ENCODE peak calls at places on chromosomes 5 and 9, in six cellular contexts. One of them, this sample, is unnamed.

GRCh38 chr5:40404613-40405012 is 275.1 kb upstream of the PTGER4 start:
- DNase-seq in A549: no peak
- DNase-seq in body of pancreas: no peak
- DNase-seq in fibroblast of lung: no peak
- DNase-seq in uterus: no peak
- DNase-seq in IMR-90: no peak
- DNase-seq in this sample: no peak

GRCh38 chr5:73438897-73439470 is 9.6 kb downstream of the FOXD1 start:
- DNase-seq in fibroblast of lung: peak; percentile 28
- DNase-seq in A549: no peak
- DNase-seq in uterus: no peak
- DNase-seq in IMR-90: no peak
- DNase-seq in body of pancreas: no peak
- DNase-seq in this sample: no peak

GRCh38 chr9:87887151-87887505 is 4.5 kb downstream of the SPATA31E1 start:
- DNase-seq in fibroblast of lung: no peak
- DNase-seq in body of pancreas: no peak
- DNase-seq in A549: no peak
- DNase-seq in uterus: no peak
- DNase-seq in IMR-90: no peak
- DNase-seq in this sample: no peak

GRCh38 chr9:75788006-75788634 is 102.4 kb upstream of the PCSK5 start:
- DNase-seq in IMR-90: no peak
- DNase-seq in uterus: no peak
- DNase-seq in A549: no peak
- DNase-seq in fibroblast of lung: no peak
- DNase-seq in body of pancreas: no peak
- DNase-seq in this sample: no peak

GRCh38 chr5:159184858-159185381 is 24.4 kb downstream of the RNF145 start:
- DNase-seq in uterus: no peak
- DNase-seq in IMR-90: peak; percentile 93
- DNase-seq in body of pancreas: no peak
- DNase-seq in A549: no peak
- DNase-seq in fibroblast of lung: peak; percentile 59
- DNase-seq in this sample: peak; percentile 88

GRCh38 chr9:133877327-133877726 is 114.8 kb downstream of the VAV2 start:
- DNase-seq in A549: no peak
- DNase-seq in uterus: no peak
- DNase-seq in fibroblast of lung: no peak
- DNase-seq in IMR-90: no peak
- DNase-seq in body of pancreas: no peak
- DNase-seq in this sample: peak; percentile 58

GRCh38 chr5:174309131-174309845 is 263.8 kb downstream of the NSG2 start:
- DNase-seq in A549: no peak
- DNase-seq in uterus: no peak
- DNase-seq in IMR-90: no peak
- DNase-seq in fibroblast of lung: no peak
- DNase-seq in body of pancreas: no peak
- DNase-seq in this sample: peak; percentile 80

GRCh38 chr5:62144395-62145022 is 161.5 kb upstream of the KIF2A start:
- DNase-seq in uterus: no peak
- DNase-seq in A549: no peak
- DNase-seq in body of pancreas: peak; percentile 60
- DNase-seq in IMR-90: no peak
- DNase-seq in fibroblast of lung: no peak
- DNase-seq in this sample: no peak

GRCh38 chr9:117709936-117710335 is 5.7 kb downstream of the TLR4 start:
- DNase-seq in fibroblast of lung: no peak
- DNase-seq in A549: no peak
- DNase-seq in body of pancreas: no peak
- DNase-seq in uterus: no peak
- DNase-seq in IMR-90: no peak
- DNase-seq in this sample: no peak

GRCh38 chr9:137454145-137454505 is 5.0 kb downstream of the NSMF start:
- DNase-seq in fibroblast of lung: no peak
- DNase-seq in A549: no peak
- DNase-seq in IMR-90: no peak
- DNase-seq in body of pancreas: peak; percentile 44
- DNase-seq in uterus: peak; percentile 77
- DNase-seq in this sample: peak; percentile 87

GRCh38 chr5:159041754-159042153 is 58.0 kb downstream of the EBF1 start:
- DNase-seq in body of pancreas: no peak
- DNase-seq in uterus: no peak
- DNase-seq in IMR-90: no peak
- DNase-seq in A549: no peak
- DNase-seq in fibroblast of lung: no peak
- DNase-seq in this sample: no peak

GRCh38 chr9:133786936-133787748 is 49.0 kb upstream of the SARDH start:
- DNase-seq in IMR-90: no peak
- DNase-seq in uterus: no peak
- DNase-seq in fibroblast of lung: no peak
- DNase-seq in A549: no peak
- DNase-seq in body of pancreas: no peak
- DNase-seq in this sample: peak; percentile 79

GRCh38 chr5:64773533-64773932 is 4.8 kb downstream of the CWC27 start:
- DNase-seq in fibroblast of lung: no peak
- DNase-seq in uterus: no peak
- DNase-seq in A549: no peak
- DNase-seq in body of pancreas: no peak
- DNase-seq in IMR-90: no peak
- DNase-seq in this sample: no peak

GRCh38 chr5:150431048-150431447 is 18.3 kb upstream of the CD74 start:
- DNase-seq in IMR-90: no peak
- DNase-seq in body of pancreas: no peak
- DNase-seq in uterus: no peak
- DNase-seq in A549: no peak
- DNase-seq in fibroblast of lung: no peak
- DNase-seq in this sample: peak; percentile 36

GRCh38 chr9:113918697-113919390 is 42.7 kb downstream of the ZNF618 start:
- DNase-seq in IMR-90: no peak
- DNase-seq in uterus: no peak
- DNase-seq in fibroblast of lung: no peak
- DNase-seq in A549: no peak
- DNase-seq in body of pancreas: no peak
- DNase-seq in this sample: no peak

GRCh38 chr5:123752576-123752975 is 240.6 kb downstream of the CSNK1G3 start:
- DNase-seq in uterus: no peak
- DNase-seq in A549: no peak
- DNase-seq in body of pancreas: no peak
- DNase-seq in fibroblast of lung: peak; percentile 90
- DNase-seq in IMR-90: peak; percentile 89
- DNase-seq in this sample: peak; percentile 47

DNA sequence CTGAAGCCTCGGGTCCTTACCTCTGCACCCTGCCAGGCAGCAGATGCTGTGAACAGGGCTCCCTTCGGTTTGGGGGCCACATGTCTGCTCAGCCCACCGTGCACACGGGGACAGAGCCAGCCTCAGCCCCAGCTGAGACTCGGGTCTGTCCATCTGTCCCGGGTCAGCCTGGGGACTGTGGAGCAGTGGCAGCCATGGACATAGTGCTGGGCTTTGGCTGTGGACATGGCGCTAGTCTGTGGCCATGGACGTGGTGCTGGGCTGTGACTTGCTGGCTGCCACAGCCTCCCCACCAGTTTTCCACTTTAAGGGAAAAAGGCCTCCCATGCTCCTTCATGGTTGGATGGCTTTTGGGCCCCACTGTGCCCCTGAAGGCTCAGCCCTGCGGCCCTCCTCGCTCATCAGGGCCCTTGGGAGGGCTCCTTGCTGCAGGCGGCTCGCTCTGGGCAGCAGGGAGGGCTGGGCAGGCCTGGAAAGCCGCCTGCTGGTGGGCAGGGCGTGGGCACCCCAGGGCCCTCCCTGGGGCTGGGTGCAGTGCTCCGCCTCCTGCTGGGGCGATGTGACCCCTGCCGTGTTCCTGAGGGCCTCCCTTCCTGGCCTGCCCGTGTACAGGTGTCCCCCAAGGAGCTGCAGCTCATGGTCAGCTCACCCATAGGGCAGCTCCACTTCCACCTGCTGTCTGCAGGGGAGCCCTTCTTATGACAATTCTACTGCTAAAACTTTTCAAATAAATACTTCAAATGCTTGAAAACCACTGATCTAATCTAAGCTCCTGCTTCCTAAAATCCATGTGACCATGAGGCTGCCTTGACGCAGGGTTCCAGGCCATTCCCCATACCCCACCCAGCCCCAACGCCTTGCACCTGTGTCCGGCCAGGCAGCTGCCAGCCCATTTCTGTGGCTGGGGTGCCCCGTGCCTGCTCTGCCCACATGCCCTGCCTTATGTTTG is 112.1 kb upstream of the LMX1B start:
- DNase-seq in uterus: no peak
- DNase-seq in fibroblast of lung: no peak
- DNase-seq in IMR-90: no peak
- DNase-seq in body of pancreas: no peak
- DNase-seq in A549: no peak
- DNase-seq in this sample: no peak
- TF ChIP-seq CTCF in uterus: no peak
- TF ChIP-seq CTCF in fibroblast of lung: no peak
- TF ChIP-seq CTCF in IMR-90: no peak
- TF ChIP-seq CTCF in body of pancreas: no peak
- TF ChIP-seq CTCF in A549: no peak
- TF ChIP-seq CTCF in this sample: peak; percentile 14

GRCh38 chr9:91359734-91360470 is 1.8 kb downstream of the AUH start:
- DNase-seq in uterus: no peak
- DNase-seq in IMR-90: no peak
- DNase-seq in body of pancreas: no peak
- DNase-seq in fibroblast of lung: no peak
- DNase-seq in A549: no peak
- DNase-seq in this sample: no peak

GRCh38 chr9:91360551-91361293 is 996 bp downstream of the AUH start:
- DNase-seq in A549: no peak
- DNase-seq in IMR-90: no peak
- DNase-seq in body of pancreas: no peak
- DNase-seq in fibroblast of lung: peak; percentile 22
- DNase-seq in uterus: no peak
- DNase-seq in this sample: no peak

GRCh38 chr9:91361294-91362201 is at the start of gene AUH:
- DNase-seq in uterus: peak; percentile 80
- DNase-seq in body of pancreas: peak; percentile 88
- DNase-seq in A549: peak; percentile 73
- DNase-seq in IMR-90: peak; percentile 67
- DNase-seq in fibroblast of lung: peak; percentile 71
- DNase-seq in this sample: peak; percentile 98

GRCh38 chr9:91364005-91364404 is 2.3 kb upstream of the AUH start:
- DNase-seq in A549: no peak
- DNase-seq in fibroblast of lung: no peak
- DNase-seq in uterus: no peak
- DNase-seq in IMR-90: no peak
- DNase-seq in body of pancreas: no peak
- DNase-seq in this sample: no peak

DNA sequence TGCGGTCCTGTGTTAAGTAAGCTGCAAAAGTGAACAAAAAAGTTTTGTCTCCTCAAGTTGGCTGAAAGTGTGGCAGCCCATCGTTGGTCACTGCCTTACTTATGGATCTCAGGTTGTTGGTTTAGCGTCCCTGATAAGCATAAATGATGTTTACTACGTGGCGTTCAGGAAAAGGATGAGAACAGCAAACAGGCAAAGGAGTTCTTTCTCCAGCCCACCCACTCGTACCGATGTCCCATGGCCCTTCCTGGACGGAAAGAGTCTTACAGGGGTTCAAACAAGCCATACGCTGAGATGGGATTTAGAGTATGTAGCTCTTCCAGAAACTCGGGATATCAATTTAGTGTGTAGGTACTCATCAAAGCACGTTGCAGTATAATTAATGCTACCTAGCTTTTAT is 494 bp upstream of the AUH start:
- DNase-seq in uterus: no peak
- DNase-seq in A549: no peak
- DNase-seq in fibroblast of lung: no peak
- DNase-seq in body of pancreas: no peak
- DNase-seq in IMR-90: no peak
- DNase-seq in this sample: peak; percentile 47
- H3K4me3 ChIP-seq in uterus: peak overlapping the region; percentile 93
- H3K4me3 ChIP-seq in A549: peak overlapping the region; percentile 87
- H3K4me3 ChIP-seq in fibroblast of lung: no peak overlapping the region
- H3K4me3 ChIP-seq in body of pancreas: no peak overlapping the region
- H3K4me3 ChIP-seq in IMR-90: peak overlapping the region; percentile 100
- H3K4me3 ChIP-seq in this sample: peak overlapping the region; percentile 98

GRCh38 chr5:143329843-143330242 is 73.6 kb downstream of the NR3C1 start:
- DNase-seq in A549: no peak
- DNase-seq in IMR-90: no peak
- DNase-seq in uterus: no peak
- DNase-seq in body of pancreas: no peak
- DNase-seq in fibroblast of lung: no peak
- DNase-seq in this sample: no peak

GRCh38 chr5:143328589-143329220 is 74.8 kb downstream of the NR3C1 start:
- DNase-seq in uterus: no peak
- DNase-seq in fibroblast of lung: no peak
- DNase-seq in A549: no peak
- DNase-seq in IMR-90: no peak
- DNase-seq in body of pancreas: no peak
- DNase-seq in this sample: no peak

GRCh38 chr5:143334903-143335302 is 68.6 kb downstream of the NR3C1 start:
- DNase-seq in A549: no peak
- DNase-seq in uterus: no peak
- DNase-seq in fibroblast of lung: no peak
- DNase-seq in body of pancreas: no peak
- DNase-seq in IMR-90: no peak
- DNase-seq in this sample: no peak

GRCh38 chr5:143336485-143336884 is 67.0 kb downstream of the NR3C1 start:
- DNase-seq in A549: no peak
- DNase-seq in body of pancreas: no peak
- DNase-seq in fibroblast of lung: no peak
- DNase-seq in uterus: no peak
- DNase-seq in IMR-90: no peak
- DNase-seq in this sample: no peak

GRCh38 chr5:143331956-143332355 is 71.5 kb downstream of the NR3C1 start:
- DNase-seq in fibroblast of lung: no peak
- DNase-seq in uterus: no peak
- DNase-seq in IMR-90: no peak
- DNase-seq in body of pancreas: no peak
- DNase-seq in A549: no peak
- DNase-seq in this sample: no peak
- H3K9me3 ChIP-seq in fibroblast of lung: no peaks in the 10 kb centered on the region
- H3K9me3 ChIP-seq in uterus: no peaks in the 10 kb centered on the region
- H3K9me3 ChIP-seq in IMR-90: no peaks in the 10 kb centered on the region
- H3K9me3 ChIP-seq in body of pancreas: no peaks in the 10 kb centered on the region
- H3K9me3 ChIP-seq in A549: peaks cover 6% of the 10 kb centered on the region
- H3K9me3 ChIP-seq in this sample: no peaks in the 10 kb centered on the region

DNA sequence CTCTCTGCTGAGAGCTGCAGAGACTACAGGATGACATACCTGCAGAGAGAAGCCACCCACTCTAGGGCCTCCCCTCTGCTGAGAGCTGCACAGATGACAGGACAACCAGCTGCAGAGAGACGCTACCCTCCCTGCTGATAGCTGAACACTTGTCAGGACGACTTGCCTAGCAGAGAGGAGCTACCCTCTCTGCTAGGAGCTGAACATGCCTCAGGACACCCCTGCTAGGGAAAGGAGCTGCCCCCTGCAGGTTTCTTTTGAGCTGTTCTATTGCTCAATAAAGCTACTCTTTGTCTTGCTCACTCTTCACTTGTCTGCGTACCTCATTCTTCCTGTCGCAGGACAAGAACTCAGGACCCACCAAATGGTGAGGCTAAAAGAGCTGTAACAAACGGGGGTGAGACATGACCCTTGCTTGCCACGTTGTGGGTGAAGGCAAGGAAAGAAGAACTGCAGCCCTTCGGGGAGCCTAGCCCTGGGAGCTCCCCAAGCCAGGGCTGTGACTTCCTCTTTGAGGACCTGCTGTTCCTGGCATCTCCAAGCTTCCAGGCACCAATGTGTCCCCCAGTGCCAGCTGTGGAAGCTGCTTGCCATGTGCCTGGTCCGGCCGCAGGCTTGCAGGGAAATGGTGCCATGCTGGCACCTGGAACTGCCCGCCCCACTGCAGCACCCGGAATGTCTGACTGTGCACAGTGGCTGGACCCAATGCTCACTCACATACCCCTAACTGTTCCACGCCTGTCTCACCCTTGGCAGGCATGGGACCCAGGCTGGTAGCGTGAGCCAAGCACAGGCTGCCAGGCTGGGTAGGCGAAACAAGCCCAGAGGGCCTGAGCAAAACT is 5.1 kb upstream of the TESK1 start:
- DNase-seq in fibroblast of lung: no peak
- DNase-seq in A549: no peak
- DNase-seq in uterus: no peak
- DNase-seq in IMR-90: no peak
- DNase-seq in body of pancreas: no peak
- DNase-seq in this sample: no peak
- TF ChIP-seq CTCF in fibroblast of lung: no peak
- TF ChIP-seq CTCF in A549: no peak
- TF ChIP-seq CTCF in uterus: no peak
- TF ChIP-seq CTCF in IMR-90: no peak
- TF ChIP-seq CTCF in body of pancreas: no peak
- TF ChIP-seq CTCF in this sample: peak; percentile 29